ENCODE peak calls at places on chromosomes 16 and 17, in eight cellular contexts. One of them, this sample, is unnamed.

GRCh38 chr17:16281351-16281750 is 64.3 kb downstream of the PIGL start:
- DNase-seq in HAP-1: no peak
- DNase-seq in heart left ventricle: no peak
- DNase-seq in SJSA1: no peak
- DNase-seq in tibial nerve: no peak
- DNase-seq in stomach: no peak
- DNase-seq in ascending aorta: no peak
- DNase-seq in left lung: no peak
- DNase-seq in this sample: no peak

GRCh38 chr17:59221159-59221847 is 992 bp downstream of the GDPD1 start:
- DNase-seq in HAP-1: no peak
- DNase-seq in SJSA1: no peak
- DNase-seq in left lung: no peak
- DNase-seq in ascending aorta: no peak
- DNase-seq in stomach: no peak
- DNase-seq in tibial nerve: no peak
- DNase-seq in heart left ventricle: no peak
- DNase-seq in this sample: no peak

GRCh38 chr16:78648517-78648916 is 549.1 kb downstream of the WWOX start:
- DNase-seq in stomach: peak; percentile 68
- DNase-seq in tibial nerve: no peak
- DNase-seq in heart left ventricle: peak; percentile 45
- DNase-seq in SJSA1: peak; percentile 52
- DNase-seq in left lung: no peak
- DNase-seq in HAP-1: no peak
- DNase-seq in ascending aorta: no peak
- DNase-seq in this sample: no peak

GRCh38 chr17:55584055-55584685 is 72.9 kb upstream of the SMIM36 start:
- DNase-seq in SJSA1: no peak
- DNase-seq in tibial nerve: no peak
- DNase-seq in stomach: no peak
- DNase-seq in left lung: no peak
- DNase-seq in heart left ventricle: no peak
- DNase-seq in HAP-1: no peak
- DNase-seq in ascending aorta: no peak
- DNase-seq in this sample: no peak

GRCh38 chr16:1771864-1772361 is 570 bp upstream of the NME3 start:
- DNase-seq in ascending aorta: no peak
- DNase-seq in HAP-1: no peak
- DNase-seq in tibial nerve: no peak
- DNase-seq in SJSA1: no peak
- DNase-seq in stomach: no peak
- DNase-seq in heart left ventricle: no peak
- DNase-seq in left lung: no peak
- DNase-seq in this sample: no peak

GRCh38 chr16:31201511-31202401 is 804 bp downstream of the PYCARD start:
- DNase-seq in tibial nerve: no peak
- DNase-seq in stomach: peak; percentile 47
- DNase-seq in ascending aorta: no peak
- DNase-seq in left lung: peak; percentile 50
- DNase-seq in SJSA1: no peak
- DNase-seq in heart left ventricle: peak; percentile 40
- DNase-seq in HAP-1: no peak
- DNase-seq in this sample: peak; percentile 77

GRCh38 chr17:29131814-29132682 is 48.1 kb downstream of the MYO18A start:
- DNase-seq in stomach: no peak
- DNase-seq in left lung: no peak
- DNase-seq in ascending aorta: peak; percentile 87
- DNase-seq in tibial nerve: no peak
- DNase-seq in heart left ventricle: no peak
- DNase-seq in HAP-1: no peak
- DNase-seq in SJSA1: no peak
- DNase-seq in this sample: peak; percentile 37

GRCh38 chr17:488993-489757 is 136.6 kb upstream of the RPH3AL start:
- DNase-seq in SJSA1: no peak
- DNase-seq in stomach: no peak
- DNase-seq in left lung: no peak
- DNase-seq in heart left ventricle: no peak
- DNase-seq in tibial nerve: no peak
- DNase-seq in HAP-1: peak; percentile 40
- DNase-seq in ascending aorta: no peak
- DNase-seq in this sample: no peak

GRCh38 chr17:19440421-19440820 is 29.4 kb downstream of the RNF112 start:
- DNase-seq in ascending aorta: peak; percentile 5
- DNase-seq in heart left ventricle: no peak
- DNase-seq in SJSA1: no peak
- DNase-seq in left lung: no peak
- DNase-seq in HAP-1: no peak
- DNase-seq in tibial nerve: no peak
- DNase-seq in stomach: no peak
- DNase-seq in this sample: no peak

GRCh38 chr16:88943131-88943664 is 33.8 kb downstream of the CBFA2T3 start:
- DNase-seq in stomach: no peak
- DNase-seq in ascending aorta: no peak
- DNase-seq in tibial nerve: no peak
- DNase-seq in SJSA1: no peak
- DNase-seq in heart left ventricle: no peak
- DNase-seq in HAP-1: no peak
- DNase-seq in left lung: no peak
- DNase-seq in this sample: peak; percentile 64

GRCh38 chr16:28587386-28587785 is 9.5 kb downstream of the SULT1A2 start:
- DNase-seq in HAP-1: no peak
- DNase-seq in SJSA1: no peak
- DNase-seq in stomach: no peak
- DNase-seq in ascending aorta: no peak
- DNase-seq in tibial nerve: no peak
- DNase-seq in left lung: no peak
- DNase-seq in heart left ventricle: no peak
- DNase-seq in this sample: no peak

GRCh38 chr17:65389426-65389825 is 172.0 kb downstream of the AXIN2 start:
- DNase-seq in heart left ventricle: no peak
- DNase-seq in tibial nerve: no peak
- DNase-seq in left lung: no peak
- DNase-seq in HAP-1: no peak
- DNase-seq in stomach: no peak
- DNase-seq in SJSA1: no peak
- DNase-seq in ascending aorta: no peak
- DNase-seq in this sample: no peak

GRCh38 chr17:82267575-82268379 is 5.7 kb downstream of the CSNK1D start:
- DNase-seq in ascending aorta: peak; percentile 97
- DNase-seq in heart left ventricle: peak; percentile 91
- DNase-seq in left lung: peak; percentile 93
- DNase-seq in stomach: peak; percentile 90
- DNase-seq in HAP-1: no peak
- DNase-seq in tibial nerve: peak; percentile 89
- DNase-seq in SJSA1: peak; percentile 96
- DNase-seq in this sample: peak; percentile 95

GRCh38 chr17:73232587-73233373 is 28.9 kb downstream of the CPSF4L start:
- DNase-seq in heart left ventricle: peak; percentile 26
- DNase-seq in stomach: peak; percentile 54
- DNase-seq in left lung: peak; percentile 50
- DNase-seq in HAP-1: peak; percentile 27
- DNase-seq in SJSA1: peak; percentile 69
- DNase-seq in ascending aorta: peak; percentile 66
- DNase-seq in tibial nerve: no peak
- DNase-seq in this sample: peak; percentile 65

DNA sequence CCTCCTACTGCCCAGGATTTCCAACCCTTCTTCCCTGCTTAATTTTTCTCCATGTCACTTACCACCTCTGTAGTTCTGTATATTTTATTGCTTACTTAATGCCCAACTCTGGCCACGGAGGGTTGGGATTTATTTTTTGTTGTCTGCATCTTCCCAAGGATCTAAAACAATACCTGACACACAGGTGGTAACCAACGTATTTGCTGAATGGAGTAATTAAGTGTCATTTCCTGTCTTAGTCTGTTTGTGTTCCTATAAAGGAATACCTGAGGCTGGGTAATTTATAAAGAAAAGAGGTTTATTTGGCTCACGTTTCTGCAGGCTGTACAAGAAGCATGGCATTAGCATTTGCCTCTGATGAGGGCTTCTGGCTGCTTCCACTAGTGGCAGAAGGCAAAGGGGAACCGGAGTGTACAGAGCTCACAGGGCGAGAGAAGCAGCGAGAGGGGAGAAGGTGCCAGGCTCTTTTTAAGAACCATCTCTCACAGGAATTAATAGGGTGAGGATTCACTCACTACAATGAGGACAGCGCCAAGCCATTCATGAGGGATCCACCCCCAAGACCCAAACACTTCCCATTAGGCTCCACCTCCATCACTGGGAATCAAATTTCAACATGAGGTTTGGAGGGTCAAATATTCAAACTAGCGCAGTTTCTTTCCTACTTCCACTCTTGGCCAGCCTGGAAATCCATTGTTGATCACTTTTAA is 44.8 kb downstream of the ERN1 start:
- DNase-seq in tibial nerve: no peak
- DNase-seq in HAP-1: no peak
- DNase-seq in left lung: no peak
- DNase-seq in ascending aorta: no peak
- DNase-seq in SJSA1: no peak
- DNase-seq in stomach: no peak
- DNase-seq in heart left ventricle: no peak
- DNase-seq in this sample: no peak
- H3K4me1 ChIP-seq in tibial nerve: no peaks in the 10 kb centered on the region
- H3K4me1 ChIP-seq in HAP-1: peaks cover 12% of the 10 kb centered on the region
- H3K4me1 ChIP-seq in left lung: peaks cover 30% of the 10 kb centered on the region
- H3K4me1 ChIP-seq in ascending aorta: no peaks in the 10 kb centered on the region
- H3K4me1 ChIP-seq in SJSA1: peaks cover 15% of the 10 kb centered on the region
- H3K4me1 ChIP-seq in stomach: peaks cover 62% of the 10 kb centered on the region
- H3K4me1 ChIP-seq in heart left ventricle: peaks cover 33% of the 10 kb centered on the region
- H3K4me1 ChIP-seq in this sample: peaks cover 28% of the 10 kb centered on the region

GRCh38 chr16:48609453-48610023 is 442 bp downstream of the N4BP1 start:
- DNase-seq in ascending aorta: peak; percentile 67
- DNase-seq in SJSA1: no peak
- DNase-seq in left lung: no peak
- DNase-seq in tibial nerve: no peak
- DNase-seq in heart left ventricle: peak; percentile 70
- DNase-seq in HAP-1: peak; percentile 27
- DNase-seq in stomach: peak; percentile 70
- DNase-seq in this sample: peak; percentile 58
- H3K4me1 ChIP-seq in ascending aorta: peaks cover 4% of the 10 kb centered on the region
- H3K4me1 ChIP-seq in SJSA1: peaks cover 20% of the 10 kb centered on the region
- H3K4me1 ChIP-seq in left lung: peaks cover 41% of the 10 kb centered on the region
- H3K4me1 ChIP-seq in tibial nerve: no peaks in the 10 kb centered on the region
- H3K4me1 ChIP-seq in heart left ventricle: peaks cover 23% of the 10 kb centered on the region
- H3K4me1 ChIP-seq in HAP-1: peaks cover 9% of the 10 kb centered on the region
- H3K4me1 ChIP-seq in stomach: peaks cover 41% of the 10 kb centered on the region
- H3K4me1 ChIP-seq in this sample: peaks cover 20% of the 10 kb centered on the region

GRCh38 chr17:80169107-80169506 is 723 bp upstream of the CARD14 start:
- DNase-seq in SJSA1: no peak
- DNase-seq in left lung: no peak
- DNase-seq in stomach: no peak
- DNase-seq in HAP-1: no peak
- DNase-seq in heart left ventricle: no peak
- DNase-seq in tibial nerve: no peak
- DNase-seq in ascending aorta: no peak
- DNase-seq in this sample: no peak

GRCh38 chr17:80169784-80170500 is at the start of gene CARD14:
- DNase-seq in tibial nerve: no peak
- DNase-seq in ascending aorta: no peak
- DNase-seq in heart left ventricle: no peak
- DNase-seq in stomach: peak; percentile 57
- DNase-seq in SJSA1: no peak
- DNase-seq in left lung: no peak
- DNase-seq in HAP-1: no peak
- DNase-seq in this sample: no peak

GRCh38 chr17:80173916-80174315 is 4.1 kb downstream of the CARD14 start:
- DNase-seq in tibial nerve: no peak
- DNase-seq in ascending aorta: no peak
- DNase-seq in HAP-1: no peak
- DNase-seq in heart left ventricle: no peak
- DNase-seq in stomach: no peak
- DNase-seq in SJSA1: no peak
- DNase-seq in left lung: no peak
- DNase-seq in this sample: no peak

GRCh38 chr17:80168371-80168770 is 1.5 kb upstream of the CARD14 start:
- DNase-seq in HAP-1: no peak
- DNase-seq in heart left ventricle: no peak
- DNase-seq in stomach: no peak
- DNase-seq in ascending aorta: no peak
- DNase-seq in left lung: no peak
- DNase-seq in SJSA1: no peak
- DNase-seq in tibial nerve: no peak
- DNase-seq in this sample: no peak

DNA sequence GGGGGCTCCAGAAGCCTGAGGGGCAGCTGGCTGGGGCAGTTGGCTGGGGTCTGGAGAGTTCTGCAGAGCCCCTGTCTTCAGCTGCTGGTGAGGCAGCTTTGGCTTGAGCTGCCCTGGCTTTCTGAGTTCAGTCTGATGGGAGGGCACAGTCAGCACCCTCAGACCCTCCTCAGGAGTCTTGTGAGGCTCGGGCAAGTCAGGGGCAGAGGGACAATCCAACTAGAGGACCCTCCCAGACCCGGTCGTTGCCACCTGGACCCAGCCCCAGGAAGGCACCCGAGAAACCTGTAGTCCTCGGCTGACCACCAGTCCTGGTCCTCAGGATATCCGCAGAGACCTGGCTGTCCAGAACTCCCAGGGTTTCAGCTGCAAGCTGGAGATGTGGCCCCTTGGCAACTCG is 1.9 kb downstream of the CARD14 start:
- DNase-seq in SJSA1: no peak
- DNase-seq in stomach: no peak
- DNase-seq in tibial nerve: no peak
- DNase-seq in ascending aorta: no peak
- DNase-seq in heart left ventricle: no peak
- DNase-seq in left lung: no peak
- DNase-seq in HAP-1: no peak
- DNase-seq in this sample: no peak
- H3K4me1 ChIP-seq in SJSA1: peaks cover 8% of the 10 kb centered on the region
- H3K4me1 ChIP-seq in stomach: peaks cover 6% of the 10 kb centered on the region
- H3K4me1 ChIP-seq in tibial nerve: no peaks in the 10 kb centered on the region
- H3K4me1 ChIP-seq in ascending aorta: no peaks in the 10 kb centered on the region
- H3K4me1 ChIP-seq in heart left ventricle: peaks cover 2% of the 10 kb centered on the region
- H3K4me1 ChIP-seq in left lung: peaks cover 5% of the 10 kb centered on the region
- H3K4me1 ChIP-seq in HAP-1: no peaks in the 10 kb centered on the region
- H3K4me1 ChIP-seq in this sample: no peaks in the 10 kb centered on the region

GRCh38 chr17:57608369-57609124 is 136.6 kb downstream of the CCDC182 start:
- DNase-seq in heart left ventricle: no peak
- DNase-seq in left lung: no peak
- DNase-seq in stomach: no peak
- DNase-seq in HAP-1: no peak
- DNase-seq in ascending aorta: no peak
- DNase-seq in SJSA1: no peak
- DNase-seq in tibial nerve: no peak
- DNase-seq in this sample: no peak
- H3K4me1 ChIP-seq in heart left ventricle: peaks cover 22% of the 10 kb centered on the region
- H3K4me1 ChIP-seq in left lung: peaks cover 10% of the 10 kb centered on the region
- H3K4me1 ChIP-seq in stomach: peaks cover 33% of the 10 kb centered on the region
- H3K4me1 ChIP-seq in HAP-1: peaks cover 5% of the 10 kb centered on the region
- H3K4me1 ChIP-seq in ascending aorta: peaks cover 9% of the 10 kb centered on the region
- H3K4me1 ChIP-seq in SJSA1: peaks cover 12% of the 10 kb centered on the region
- H3K4me1 ChIP-seq in tibial nerve: no peaks in the 10 kb centered on the region
- H3K4me1 ChIP-seq in this sample: peaks cover 23% of the 10 kb centered on the region